ENCODE peak calls at places on chromosomes 5 and 9, in ten cellular contexts. P, Y, J, L, M, H, D, V, I and G are unnamed samples.

GRCh38 chr9:81468084-81468595 is 221.2 kb downstream of the TLE1 start:
- DNase-seq in H (no peak), D (no peak), P (no peak), I (no peak), Y (no peak), J (no peak), M (no peak), V (no peak), L (no peak), G (no peak)

GRCh38 chr5:136521696-136522095 is 156.4 kb upstream of the TRPC7 start:
- DNase-seq in Y (no peak), L (no peak), V (no peak), J (no peak), P (no peak), M (no peak), H (no peak), D (no peak), I (no peak), G (no peak)

GRCh38 chr9:95131023-95131943 is 186.2 kb downstream of the FANCC start:
- DNase-seq in D (peak), P (peak), Y (peak), L (peak), H (peak), J (peak), M (no peak), V (peak), I (peak), G (no peak)

GRCh38 chr5:150119421-150120061 is 33.2 kb upstream of the CSF1R start:
- DNase-seq in D (no peak), Y (no peak), H (no peak), L (no peak), J (no peak), P (peak), M (no peak), I (no peak), V (no peak), G (no peak)

GRCh38 chr9:136686794-136687711 is at the start of gene AGPAT2:
- DNase-seq in P (peak), D (no peak), I (peak), Y (no peak), L (peak), H (peak), V (no peak), J (peak), M (peak), G (no peak)

GRCh38 chr5:132026516-132027008 is 15.1 kb upstream of the ACSL6 start:
- DNase-seq in D (no peak), L (no peak), I (no peak), P (peak), Y (no peak), V (no peak), J (peak), H (no peak), M (no peak), G (no peak)

GRCh38 chr9:21506910-21507795 is 25.0 kb upstream of the IFNE start:
- DNase-seq in M (no peak), Y (peak), P (no peak), J (no peak), D (no peak), L (peak), H (no peak), I (no peak), V (no peak), G (peak)

GRCh38 chr9:73347123-73347522 is 195.5 kb downstream of the ANXA1 start:
- DNase-seq in Y (no peak), L (no peak), P (no peak), I (no peak), H (no peak), D (no peak), V (no peak), J (no peak), M (no peak), G (no peak)

GRCh38 chr9:26892251-26893029 is at the start of gene CAAP1:
- DNase-seq in J (peak), V (peak), L (peak), D (peak), M (peak), I (peak), Y (peak), H (peak), P (peak), G (peak)

DNA sequence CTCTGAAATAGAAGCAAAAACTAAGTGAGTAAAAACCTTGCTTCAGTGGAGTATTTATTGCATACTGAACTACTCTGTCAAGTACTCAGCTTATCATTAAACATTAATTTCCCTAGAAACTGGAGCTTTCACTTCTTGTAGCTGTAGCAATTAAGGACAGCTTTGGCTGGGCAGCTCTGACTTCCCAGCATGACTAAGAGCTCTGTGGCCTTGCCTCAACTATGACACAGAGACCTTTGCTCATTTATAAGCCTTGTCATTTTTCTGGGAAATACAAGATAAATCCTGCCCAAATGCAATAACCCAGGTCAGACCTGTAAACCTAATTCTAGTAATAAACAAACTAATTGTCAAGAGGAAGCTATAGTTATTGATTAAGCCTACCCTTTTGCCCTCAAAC is 65.4 kb upstream of the STK32A start:
- DNase-seq in P (no peak), D (no peak), Y (no peak), I (no peak), L (peak), H (no peak), V (no peak), M (no peak), J (no peak), G (no peak)
- H3K27ac ChIP-seq in P (no peak), D (peak), Y (no peak), I (no peak), L (peak), H (peak), V (no peak), M (no peak), J (no peak), G (no peak)

GRCh38 chr5:173477320-173478055 is 139.0 kb downstream of the BOD1 start:
- DNase-seq in D (no peak), M (no peak), H (no peak), J (no peak), I (no peak), Y (no peak), V (no peak), P (peak), L (peak), G (no peak)
- H3K27ac ChIP-seq in D (no peak), M (peak), H (no peak), J (no peak), I (no peak), Y (peak), V (no peak), P (peak), L (peak), G (no peak)

GRCh38 chr9:134623408-134624066 is 18.1 kb upstream of the COL5A1 start:
- DNase-seq in D (no peak), M (no peak), V (no peak), P (no peak), L (peak), Y (no peak), J (no peak), H (no peak), I (no peak), G (no peak)
- H3K27ac ChIP-seq in D (no peak), M (no peak), V (no peak), P (no peak), L (peak), Y (no peak), J (no peak), H (peak), I (no peak), G (no peak)

GRCh38 chr5:56616454-56617160 is 198.7 kb upstream of the MAP3K1 start:
- DNase-seq in P (no peak), M (no peak), V (no peak), I (no peak), L (no peak), Y (no peak), D (no peak), J (no peak), H (no peak), G (no peak)

GRCh38 chr5:56612759-56613158 is 202.6 kb upstream of the MAP3K1 start:
- DNase-seq in Y (no peak), H (no peak), P (no peak), L (no peak), D (no peak), I (no peak), V (no peak), J (no peak), M (no peak), G (no peak)

GRCh38 chr5:56612353-56612752 is 203.0 kb upstream of the MAP3K1 start:
- DNase-seq in V (no peak), I (no peak), L (no peak), J (no peak), Y (no peak), H (no peak), P (no peak), D (no peak), M (no peak), G (no peak)

GRCh38 chr5:56617998-56618397 is 197.4 kb upstream of the MAP3K1 start:
- DNase-seq in M (no peak), D (no peak), I (no peak), Y (no peak), V (no peak), J (no peak), P (no peak), L (no peak), H (no peak), G (no peak)

GRCh38 chr5:56615750-56616149 is 199.6 kb upstream of the MAP3K1 start:
- DNase-seq in J (no peak), H (no peak), L (no peak), M (no peak), D (no peak), P (no peak), I (no peak), V (no peak), Y (no peak), G (no peak)
- H3K27ac ChIP-seq in J (no peak), H (no peak), L (no peak), M (peak), D (no peak), P (no peak), I (no peak), V (no peak), Y (no peak), G (no peak)

GRCh38 chr9:36119476-36119875 is 17.1 kb upstream of the GLIPR2 start:
- DNase-seq in L (no peak), J (no peak), D (no peak), V (no peak), I (no peak), M (no peak), Y (no peak), H (no peak), P (no peak), G (no peak)

GRCh38 chr9:36118201-36118600 is 18.3 kb upstream of the GLIPR2 start:
- DNase-seq in J (no peak), I (no peak), D (no peak), V (no peak), L (no peak), P (no peak), H (no peak), M (no peak), Y (no peak), G (no peak)

GRCh38 chr9:36113999-36114398 is 22.5 kb upstream of the GLIPR2 start:
- DNase-seq in J (no peak), M (no peak), D (no peak), H (no peak), P (no peak), I (no peak), L (no peak), Y (no peak), V (no peak), G (no peak)

GRCh38 chr9:36118706-36119105 is 17.8 kb upstream of the GLIPR2 start:
- DNase-seq in J (no peak), H (no peak), P (no peak), I (peak), M (no peak), V (no peak), Y (no peak), L (peak), D (no peak), G (no peak)

DNA sequence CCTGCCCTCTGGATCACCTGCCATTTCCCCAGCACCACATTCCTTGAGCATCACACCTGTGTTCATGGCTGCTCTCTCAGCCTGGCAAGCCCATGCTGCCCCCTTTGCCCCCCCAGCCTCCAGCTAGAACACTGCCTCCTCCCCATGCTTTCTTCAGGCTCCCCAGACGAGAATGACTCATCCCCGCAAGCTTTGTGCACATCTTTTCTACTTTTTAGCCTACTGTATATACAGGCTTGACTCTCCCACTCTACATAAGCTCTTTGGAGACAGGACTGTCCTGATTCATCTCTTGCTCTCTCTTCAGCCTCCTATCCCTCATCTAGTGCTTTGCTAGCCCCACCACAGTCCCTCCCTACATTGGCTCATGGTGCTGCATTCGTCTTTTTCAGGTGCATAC is 19.9 kb upstream of the GLIPR2 start:
- DNase-seq in P (no peak), V (no peak), I (no peak), J (no peak), M (no peak), Y (no peak), H (no peak), D (no peak), L (no peak), G (no peak)
- H3K27ac ChIP-seq in P (no peak), V (no peak), I (no peak), J (no peak), M (no peak), Y (no peak), H (no peak), D (no peak), L (no peak), G (no peak)

DNA sequence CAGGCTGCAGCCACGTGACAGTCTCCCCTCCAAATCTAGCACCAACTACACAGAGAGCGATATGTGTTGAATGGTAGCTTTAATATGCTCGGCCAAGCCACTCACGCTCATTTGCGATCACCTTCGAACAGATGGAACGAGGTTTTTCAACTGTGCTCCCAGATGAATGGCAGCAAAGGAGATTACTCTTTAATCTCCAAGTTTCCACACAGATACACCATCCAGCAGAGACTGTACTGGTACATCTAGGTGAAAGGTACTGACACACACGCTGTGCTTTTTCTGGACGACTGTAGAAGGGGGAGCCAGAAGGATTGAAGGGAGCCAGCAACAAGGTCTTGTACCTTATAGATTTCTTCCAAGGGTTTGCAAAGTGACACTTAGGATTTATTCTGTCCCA is 263.9 kb downstream of the NR3C1 start:
- DNase-seq in P (no peak), D (no peak), V (no peak), L (no peak), J (no peak), I (no peak), M (no peak), Y (no peak), H (no peak), G (no peak)
- H3K27ac ChIP-seq in P (no peak), D (no peak), V (no peak), L (no peak), J (no peak), I (no peak), M (no peak), Y (no peak), H (no peak), G (no peak)

GRCh38 chr9:69248005-69248404 is 73.9 kb downstream of the TJP2 start:
- DNase-seq in H (no peak), L (no peak), I (no peak), D (no peak), V (no peak), M (no peak), J (no peak), Y (no peak), P (no peak), G (no peak)

GRCh38 chr9:69237702-69238295 is 63.7 kb downstream of the TJP2 start:
- DNase-seq in M (no peak), D (no peak), J (no peak), V (no peak), P (no peak), L (no peak), H (no peak), Y (no peak), I (no peak), G (no peak)

GRCh38 chr9:69246629-69247028 is 72.6 kb downstream of the TJP2 start:
- DNase-seq in I (no peak), V (no peak), D (no peak), L (no peak), H (no peak), J (no peak), M (no peak), Y (no peak), P (no peak), G (no peak)

GRCh38 chr9:69243116-69243515 is 69.0 kb downstream of the TJP2 start:
- DNase-seq in Y (no peak), P (no peak), V (no peak), H (no peak), M (no peak), J (no peak), D (no peak), I (no peak), L (no peak), G (no peak)
- H3K27ac ChIP-seq in Y (no peak), P (no peak), V (no peak), H (no peak), M (no peak), J (no peak), D (no peak), I (no peak), L (no peak), G (no peak)

GRCh38 chr5:167582916-167583315 is 708.5 kb upstream of the WWC1 start:
- DNase-seq in Y (no peak), D (no peak), I (no peak), P (no peak), H (no peak), L (peak), J (no peak), V (no peak), M (no peak), G (no peak)

GRCh38 chr5:167587768-167588167 is 703.7 kb upstream of the WWC1 start:
- DNase-seq in P (peak), M (no peak), H (peak), I (no peak), D (no peak), L (peak), Y (no peak), V (no peak), J (no peak), G (no peak)

GRCh38 chr5:167582263-167582662 is 709.2 kb upstream of the WWC1 start:
- DNase-seq in L (peak), P (no peak), M (no peak), H (peak), V (no peak), J (no peak), Y (no peak), I (no peak), D (no peak), G (no peak)

GRCh38 chr5:167580608-167581007 is 710.8 kb upstream of the WWC1 start:
- DNase-seq in M (no peak), D (no peak), V (no peak), J (no peak), L (no peak), P (no peak), Y (no peak), I (no peak), H (no peak), G (no peak)

GRCh38 chr5:167585184-167585583 is 706.3 kb upstream of the WWC1 start:
- DNase-seq in J (no peak), V (no peak), Y (no peak), L (no peak), M (no peak), D (no peak), I (no peak), P (no peak), H (no peak), G (no peak)
- H3K27ac ChIP-seq in J (no peak), V (no peak), Y (no peak), L (no peak), M (no peak), D (no peak), I (no peak), P (no peak), H (no peak), G (no peak)

GRCh38 chr5:140143521-140144258 is 18.0 kb downstream of the IGIP start:
- DNase-seq in I (no peak), L (no peak), P (peak), D (no peak), Y (no peak), J (no peak), V (no peak), H (no peak), M (no peak), G (no peak)
- H3K27ac ChIP-seq in I (no peak), L (no peak), P (no peak), D (no peak), Y (no peak), J (no peak), V (no peak), H (no peak), M (no peak), G (no peak)

GRCh38 chr9:134434896-134435506 is 108.7 kb downstream of the RXRA start:
- DNase-seq in Y (peak), H (peak), J (no peak), V (no peak), D (no peak), P (peak), I (peak), M (no peak), L (peak), G (peak)
- H3K27ac ChIP-seq in Y (peak), H (peak), J (no peak), V (no peak), D (no peak), P (peak), I (peak), M (peak), L (peak), G (peak)